ENCODE peak calls at places on chromosome 16, in six cellular contexts. W is A549, G is hepatocyte, I is transverse colon, Q is foreskin fibroblast, D is heart right ventricle. S is an unnamed sample.
A peak's percentile ranks its signal among the peaks of the same experiment; 100 is the strongest.

GRCh38 chr16:2054543-2055245 is 6.9 kb downstream of the TSC2 start:
- DNase-seq in W (no peak), G (no peak), I (peak; percentile 89), Q (no peak), D (no peak), S (no peak)

GRCh38 chr16:88854306-88855111 is 2.2 kb downstream of the GALNS start:
- DNase-seq in W (no peak), G (no peak), I (peak; percentile 27), Q (no peak), D (no peak), S (peak; percentile 58)

GRCh38 chr16:19384656-19385055 is 33.0 kb upstream of the TMC5 start:
- DNase-seq in W (peak; percentile 37), G (no peak), I (peak; percentile 69), Q (no peak), D (no peak), S (no peak)

GRCh38 chr16:57590654-57591085 is 37.8 kb upstream of the ADGRG1 start:
- DNase-seq in W (peak; percentile 44), G (peak; percentile 59), I (no peak), Q (peak; percentile 56), D (no peak), S (no peak)

GRCh38 chr16:84667600-84668309 is 19.4 kb downstream of the KLHL36 start:
- DNase-seq in W (no peak), G (no peak), I (no peak), Q (no peak), D (no peak), S (no peak)

GRCh38 chr16:15557258-15557657 is 85.7 kb downstream of the MARF1 start:
- DNase-seq in W (no peak), G (no peak), I (no peak), Q (no peak), D (no peak), S (no peak)

GRCh38 chr16:77514500-77515225 is 79.8 kb upstream of the ADAMTS18 start:
- DNase-seq in W (no peak), G (no peak), I (no peak), Q (no peak), D (no peak), S (peak; percentile 5)

GRCh38 chr16:6096931-6097665 is 999.5 kb upstream of the EEF2KMT start:
- DNase-seq in W (no peak), G (no peak), I (no peak), Q (no peak), D (no peak), S (no peak)

GRCh38 chr16:59993101-59993500 is 1259.0 kb upstream of the GOT2 start:
- DNase-seq in W (peak; percentile 51), G (peak; percentile 52), I (no peak), Q (no peak), D (no peak), S (no peak)

GRCh38 chr16:53415504-53415903 is 18.8 kb upstream of the RBL2 start:
- DNase-seq in W (peak; percentile 22), G (peak; percentile 46), I (no peak), Q (no peak), D (no peak), S (no peak)

GRCh38 chr16:75064403-75065148 is 52.0 kb downstream of the LDHD start:
- DNase-seq in W (no peak), G (peak; percentile 64), I (peak; percentile 69), Q (no peak), D (no peak), S (no peak)

GRCh38 chr16:2008631-2009301 is 855 bp downstream of the ZNF598 start:
- DNase-seq in W (no peak), G (no peak), I (no peak), Q (peak; percentile 46), D (no peak), S (peak; percentile 47)

GRCh38 chr16:67268136-67268579 is 11.2 kb upstream of the PLEKHG4 start:
- DNase-seq in W (peak; percentile 61), G (peak; percentile 86), I (no peak), Q (peak; percentile 90), D (no peak), S (no peak)

GRCh38 chr16:11632455-11632921 is 35.8 kb upstream of the SNN start:
- DNase-seq in W (no peak), G (peak; percentile 81), I (peak; percentile 35), Q (peak; percentile 92), D (peak; percentile 47), S (no peak)

GRCh38 chr16:67013823-67014640 is 14.9 kb upstream of the CBFB start:
- DNase-seq in W (no peak), G (peak; percentile 90), I (peak; percentile 68), Q (peak; percentile 37), D (peak; percentile 90), S (peak; percentile 68)

GRCh38 chr16:30053376-30054015 is 12.1 kb upstream of the ALDOA start:
- DNase-seq in W (no peak), G (no peak), I (no peak), Q (peak; percentile 45), D (no peak), S (no peak)

GRCh38 chr16:85046957-85047866 is 19.6 kb downstream of the KIAA0513 start:
- DNase-seq in W (no peak), G (peak; percentile 82), I (peak; percentile 72), Q (no peak), D (no peak), S (no peak)

GRCh38 chr16:55487048-55487803 is 8.2 kb downstream of the MMP2 start:
- DNase-seq in W (no peak), G (peak; percentile 28), I (no peak), Q (peak; percentile 96), D (no peak), S (no peak)

GRCh38 chr16:49460786-49461470 is 87.3 kb downstream of the C16orf78 start:
- DNase-seq in W (no peak), G (no peak), I (no peak), Q (no peak), D (no peak), S (no peak)

GRCh38 chr16:49462989-49463371 is 89.4 kb downstream of the C16orf78 start:
- DNase-seq in W (no peak), G (no peak), I (no peak), Q (no peak), D (no peak), S (peak; percentile 29)

GRCh38 chr16:11386791-11387546 is 41.7 kb downstream of the RMI2 start:
- DNase-seq in W (peak; percentile 30), G (peak; percentile 66), I (no peak), Q (no peak), D (peak; percentile 49), S (no peak)

GRCh38 chr16:69848635-69849545 is 86.8 kb downstream of the WWP2 start:
- DNase-seq in W (no peak), G (peak; percentile 59), I (peak; percentile 88), Q (peak; percentile 97), D (peak; percentile 82), S (no peak)

GRCh38 chr16:76441391-76441790 is 164.2 kb downstream of the CNTNAP4 start:
- DNase-seq in W (no peak), G (no peak), I (no peak), Q (no peak), D (no peak), S (no peak)
- TF ChIP-seq CTCF in W (no peak), G (no peak), I (no peak), Q (no peak), D (no peak), S (no peak)

DNA sequence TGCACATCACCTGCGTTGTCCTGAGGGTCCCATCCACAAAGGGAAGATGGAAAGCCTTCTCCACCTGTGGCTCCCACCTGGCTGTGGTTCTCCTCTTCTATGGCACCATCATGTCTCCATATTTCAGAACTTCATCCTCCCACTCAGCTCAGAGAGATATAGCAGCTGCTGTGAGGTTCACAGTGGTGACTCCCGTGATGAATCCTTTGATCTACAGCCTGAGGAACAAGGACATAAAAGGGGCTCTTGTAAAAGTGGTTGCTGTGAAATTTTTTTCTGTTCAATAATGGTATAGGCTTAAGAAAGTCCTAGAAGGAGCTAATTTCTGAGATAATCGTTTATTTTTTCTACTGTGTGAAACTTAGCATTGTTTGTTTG is 18.7 kb downstream of the ZNF200 start:
- DNase-seq in W (no peak), G (no peak), I (no peak), Q (no peak), D (no peak), S (no peak)
- H3K4me3 ChIP-seq in W (no peak overlapping the region), G (no peak overlapping the region), I (no peak overlapping the region), Q (no peak overlapping the region), D (no peak overlapping the region), S (no peak overlapping the region)

GRCh38 chr16:14356064-14356463 is 274.0 kb downstream of the PARN start:
- DNase-seq in W (no peak), G (no peak), I (no peak), Q (no peak), D (no peak), S (no peak)
- TF ChIP-seq CTCF in W (no peak), G (no peak), I (no peak), Q (no peak), D (no peak), S (no peak)

GRCh38 chr16:50547944-50548658 is at the start of gene NKD1:
- DNase-seq in W (peak; percentile 30), G (peak; percentile 90), I (peak; percentile 74), Q (peak; percentile 20), D (peak; percentile 72), S (peak; percentile 68)
- H3K4me3 ChIP-seq in W (peak within 1 kb of the TSS; percentile 57), G (peak within 1 kb of the TSS; percentile 95), I (peak within 1 kb of the TSS; percentile 76), Q (peak within 1 kb of the TSS; percentile 51), D (peak within 1 kb of the TSS; percentile 61), S (peak within 1 kb of the TSS; percentile 76)

S was measured in GM12865.